ENCODE peak calls at places on chromosomes 16 and 17, in four cellular contexts. O, W, Q and R are unnamed samples.

GRCh38 chr17:81706757-81707624 is 3.8 kb downstream of the MRPL12 start:
- DNase-seq in O (no peak), W (peak), Q (no peak), R (no peak)

GRCh38 chr16:87173294-87173883 is 143.8 kb downstream of the C16orf95 start:
- DNase-seq in O (no peak), W (no peak), Q (no peak), R (no peak)

GRCh38 chr16:81583893-81584705 is 139.5 kb downstream of the CMIP start:
- DNase-seq in O (no peak), W (no peak), Q (no peak), R (no peak)

GRCh38 chr17:2850991-2851390 is 54.8 kb downstream of the RAP1GAP2 start:
- DNase-seq in O (no peak), W (no peak), Q (no peak), R (no peak)

GRCh38 chr16:31471875-31472558 is at the start of gene TGFB1I1:
- DNase-seq in O (peak), W (no peak), Q (no peak), R (no peak)

GRCh38 chr17:32192379-32192778 is 50.1 kb downstream of the RHOT1 start:
- DNase-seq in O (no peak), W (no peak), Q (no peak), R (no peak)

GRCh38 chr17:3896108-3897099 is 3.6 kb upstream of the CAMKK1 start:
- DNase-seq in O (no peak), W (no peak), Q (no peak), R (no peak)

GRCh38 chr17:4215882-4216411 is 47.8 kb downstream of the ANKFY1 start:
- DNase-seq in O (no peak), W (no peak), Q (no peak), R (peak)

GRCh38 chr16:55333690-55334089 is 9.7 kb downstream of the IRX6 start:
- DNase-seq in O (no peak), W (no peak), Q (no peak), R (no peak)

GRCh38 chr16:83706394-83706793 is 101.4 kb upstream of the HSBP1 start:
- DNase-seq in O (no peak), W (no peak), Q (no peak), R (no peak)

GRCh38 chr16:5905935-5906334 is 808.3 kb upstream of the EEF2KMT start:
- DNase-seq in O (no peak), W (no peak), Q (no peak), R (no peak)

GRCh38 chr17:17400070-17400469 is 76.7 kb upstream of the MED9 start:
- DNase-seq in O (no peak), W (no peak), Q (no peak), R (no peak)

GRCh38 chr16:67208525-67208896 is 9.6 kb downstream of the ELMO3 start:
- DNase-seq in O (no peak), W (peak), Q (no peak), R (no peak)

GRCh38 chr17:27946521-27946920 is 53.4 kb upstream of the LYRM9 start:
- DNase-seq in O (no peak), W (no peak), Q (no peak), R (no peak)